ENCODE peak calls at places on chromosomes 1 and 21, in four cellular contexts. J is aorta; Z is AG04449; H is activated CD4-positive, alpha-beta T cell treated with anti-CD3 and anti-CD28 coated beads, Interleukin-2, amount 10 ng/mL, durations not matched to agents 7 days and 5 days. D is an unnamed sample.

GRCh38 chr1:177966199-177966598 is 3.7 kb downstream of the SEC16B start:
- DNase-seq in J (no peak), Z (no peak), H (no peak), D (no peak)

GRCh38 chr1:160251687-160252526 is 10.4 kb downstream of the DCAF8 start:
- DNase-seq in J (no peak), Z (no peak), H (peak), D (peak)

GRCh38 chr21:36927718-36928117 is 38.8 kb downstream of the HLCS start:
- DNase-seq in J (peak), Z (peak), H (peak), D (peak)

GRCh38 chr1:156281281-156282142 is 1.1 kb downstream of the SMG5 start:
- DNase-seq in J (no peak), Z (no peak), H (peak), D (no peak)

GRCh38 chr21:30839304-30839703 is 9.7 kb upstream of the KRTAP7-1 start:
- DNase-seq in J (no peak), Z (no peak), H (peak), D (peak)

GRCh38 chr1:204149635-204150565 is 1.9 kb downstream of the ETNK2 start:
- DNase-seq in J (peak), Z (no peak), H (no peak), D (no peak)

GRCh38 chr1:17984510-17985085 is 123.0 kb upstream of the IGSF21 start:
- DNase-seq in J (no peak), Z (no peak), H (peak), D (peak)

GRCh38 chr1:219541946-219542345 is 71.0 kb downstream of the ZC3H11B start:
- DNase-seq in J (no peak), Z (no peak), H (no peak), D (no peak)

GRCh38 chr1:171438441-171438840 is 46.9 kb upstream of the PRRC2C start:
- DNase-seq in J (peak), Z (peak), H (no peak), D (no peak)

GRCh38 chr1:222240536-222241181 is 307.2 kb downstream of the HHIPL2 start:
- DNase-seq in J (no peak), Z (peak), H (no peak), D (no peak)

GRCh38 chr1:214452152-214452806 is 99.1 kb downstream of the PTPN14 start:
- DNase-seq in J (no peak), Z (no peak), H (no peak), D (no peak)

GRCh38 chr1:228494391-228494790 is 7.2 kb downstream of the RNF187 start:
- DNase-seq in J (no peak), Z (no peak), H (no peak), D (no peak)

GRCh38 chr21:38863291-38863690 is 57.6 kb downstream of the ETS2 start:
- DNase-seq in J (no peak), Z (no peak), H (no peak), D (no peak)

GRCh38 chr1:171422489-171422888 is 62.8 kb upstream of the PRRC2C start:
- DNase-seq in J (no peak), Z (no peak), H (no peak), D (no peak)

GRCh38 chr21:31161157-31161556 is 122.9 kb upstream of the KRTAP19-8 start:
- DNase-seq in J (no peak), Z (no peak), H (no peak), D (no peak)

GRCh38 chr1:71986181-71986580 is 296.2 kb downstream of the NEGR1 start:
- DNase-seq in J (no peak), Z (no peak), H (no peak), D (no peak)

GRCh38 chr1:165254376-165254775 is 102.1 kb downstream of the LMX1A start:
- DNase-seq in J (no peak), Z (no peak), H (no peak), D (no peak)

GRCh38 chr21:25790122-25790951 is 55.6 kb downstream of the GABPA start:
- DNase-seq in J (no peak), Z (no peak), H (no peak), D (peak)

GRCh38 chr1:234975941-234976871 is 152.4 kb downstream of the TOMM20 start:
- DNase-seq in J (peak), Z (no peak), H (no peak), D (no peak)

GRCh38 chr1:243313635-243314536 is 58.0 kb downstream of the SDCCAG8 start:
- DNase-seq in J (no peak), Z (no peak), H (no peak), D (no peak)

GRCh38 chr1:162056043-162056442 is 13.4 kb upstream of the NOS1AP start:
- DNase-seq in J (peak), Z (no peak), H (peak), D (no peak)

GRCh38 chr21:26067836-26068401 is 102.7 kb downstream of the APP start:
- DNase-seq in J (no peak), Z (no peak), H (no peak), D (no peak)

GRCh38 chr1:225746361-225747179 is 31.1 kb upstream of the SRP9 start:
- DNase-seq in J (peak), Z (no peak), H (no peak), D (no peak)

GRCh38 chr1:233394860-233395717 is 67.6 kb downstream of the MAP3K21 start:
- DNase-seq in J (no peak), Z (peak), H (peak), D (peak)

GRCh38 chr1:53998223-53998622 is 19.8 kb downstream of the LDLRAD1 start:
- DNase-seq in J (no peak), Z (no peak), H (no peak), D (no peak)

GRCh38 chr1:45170151-45170742 is 36.2 kb downstream of the ZSWIM5 start:
- DNase-seq in J (no peak), Z (no peak), H (no peak), D (no peak)

GRCh38 chr1:177227978-177228720 is 57.4 kb downstream of the BRINP2 start:
- DNase-seq in J (no peak), Z (no peak), H (no peak), D (no peak)

GRCh38 chr1:16727190-16728111 is 12.9 kb upstream of the RNU1-4 start:
- DNase-seq in J (peak), Z (no peak), H (peak), D (peak)

GRCh38 chr1:114219247-114219872 is 65.7 kb upstream of the SYT6 start:
- DNase-seq in J (no peak), Z (no peak), H (no peak), D (no peak)

GRCh38 chr1:143584508-143584907 is 387.3 kb downstream of the FAM72C start:
- DNase-seq in J (no peak), Z (no peak), H (no peak), D (no peak)

GRCh38 chr1:33735624-33736023 is 128.3 kb upstream of the HMGB4 start:
- DNase-seq in J (no peak), Z (no peak), H (no peak), D (no peak)

GRCh38 chr1:85502625-85503083 is 37.7 kb upstream of the DDAH1 start:
- DNase-seq in J (no peak), Z (no peak), H (no peak), D (peak)

GRCh38 chr1:28085129-28085528 is 3.3 kb downstream of the EYA3 start:
- DNase-seq in J (no peak), Z (no peak), H (no peak), D (no peak)

GRCh38 chr1:243482237-243483022 is 226.6 kb downstream of the SDCCAG8 start:
- DNase-seq in J (no peak), Z (no peak), H (no peak), D (peak)

GRCh38 chr1:53639251-53639721 is 99.7 kb downstream of the GLIS1 start:
- DNase-seq in J (peak), Z (no peak), H (no peak), D (no peak)

D was measured in Jurkat, Clone E6-1.